ENCODE peak calls at places on chromosomes 4 and X, in nine cellular contexts. One of them, this sample, is unnamed.

GRCh38 chrX:17732138-17732783 is 5.0 kb upstream of the SCML1 start:
- DNase-seq in hippocampal formation: no peak
- DNase-seq in stimulated activated CD8-positive, alpha-beta memory T cell treated with anti-CD3 and anti-CD28 coated beads, Interleukin-7, amount 100 ng/mL, for 24 hours: no peak
- DNase-seq in caudate nucleus: no peak
- DNase-seq in HuH-7: no peak
- DNase-seq in T-cell: no peak
- DNase-seq in chondrocyte: no peak
- DNase-seq in skeletal muscle cell: no peak
- DNase-seq in T-helper 1 cell: no peak
- DNase-seq in this sample: peak; percentile 7

GRCh38 chr4:87250294-87250693 is 29.9 kb upstream of the KLHL8 start:
- DNase-seq in hippocampal formation: no peak
- DNase-seq in stimulated activated CD8-positive, alpha-beta memory T cell treated with anti-CD3 and anti-CD28 coated beads, Interleukin-7, amount 100 ng/mL, for 24 hours: no peak
- DNase-seq in caudate nucleus: no peak
- DNase-seq in HuH-7: no peak
- DNase-seq in T-cell: no peak
- DNase-seq in chondrocyte: no peak
- DNase-seq in skeletal muscle cell: no peak
- DNase-seq in T-helper 1 cell: no peak
- DNase-seq in this sample: no peak

GRCh38 chrX:128816919-128817318 is 706.4 kb downstream of the SMARCA1 start:
- DNase-seq in hippocampal formation: no peak
- DNase-seq in stimulated activated CD8-positive, alpha-beta memory T cell treated with anti-CD3 and anti-CD28 coated beads, Interleukin-7, amount 100 ng/mL, for 24 hours: no peak
- DNase-seq in caudate nucleus: no peak
- DNase-seq in HuH-7: peak; percentile 8
- DNase-seq in T-cell: no peak
- DNase-seq in chondrocyte: no peak
- DNase-seq in skeletal muscle cell: no peak
- DNase-seq in T-helper 1 cell: no peak
- DNase-seq in this sample: no peak

GRCh38 chr4:7398104-7398423 is 36.7 kb downstream of the PSAPL1 start:
- DNase-seq in hippocampal formation: no peak
- DNase-seq in stimulated activated CD8-positive, alpha-beta memory T cell treated with anti-CD3 and anti-CD28 coated beads, Interleukin-7, amount 100 ng/mL, for 24 hours: no peak
- DNase-seq in caudate nucleus: no peak
- DNase-seq in HuH-7: no peak
- DNase-seq in T-cell: no peak
- DNase-seq in chondrocyte: no peak
- DNase-seq in skeletal muscle cell: peak; percentile 55
- DNase-seq in T-helper 1 cell: no peak
- DNase-seq in this sample: peak; percentile 15

GRCh38 chrX:110568396-110568795 is 209.7 kb downstream of the RTL9 start:
- DNase-seq in hippocampal formation: no peak
- DNase-seq in stimulated activated CD8-positive, alpha-beta memory T cell treated with anti-CD3 and anti-CD28 coated beads, Interleukin-7, amount 100 ng/mL, for 24 hours: no peak
- DNase-seq in caudate nucleus: no peak
- DNase-seq in HuH-7: no peak
- DNase-seq in T-cell: no peak
- DNase-seq in chondrocyte: no peak
- DNase-seq in skeletal muscle cell: no peak
- DNase-seq in T-helper 1 cell: no peak
- DNase-seq in this sample: no peak

GRCh38 chr4:38869511-38869910 is 1.9 kb downstream of the FAM114A1 start:
- DNase-seq in hippocampal formation: no peak
- DNase-seq in stimulated activated CD8-positive, alpha-beta memory T cell treated with anti-CD3 and anti-CD28 coated beads, Interleukin-7, amount 100 ng/mL, for 24 hours: no peak
- DNase-seq in caudate nucleus: no peak
- DNase-seq in HuH-7: no peak
- DNase-seq in T-cell: no peak
- DNase-seq in chondrocyte: no peak
- DNase-seq in skeletal muscle cell: no peak
- DNase-seq in T-helper 1 cell: no peak
- DNase-seq in this sample: no peak

GRCh38 chr4:41887821-41888699 is 47.2 kb upstream of the TMEM33 start:
- DNase-seq in hippocampal formation: peak; percentile 20
- DNase-seq in stimulated activated CD8-positive, alpha-beta memory T cell treated with anti-CD3 and anti-CD28 coated beads, Interleukin-7, amount 100 ng/mL, for 24 hours: no peak
- DNase-seq in caudate nucleus: peak; percentile 10
- DNase-seq in HuH-7: no peak
- DNase-seq in T-cell: no peak
- DNase-seq in chondrocyte: no peak
- DNase-seq in skeletal muscle cell: peak; percentile 13
- DNase-seq in T-helper 1 cell: peak; percentile 33
- DNase-seq in this sample: peak; percentile 24

GRCh38 chr4:27947320-27947719 is 1086.7 kb downstream of the STIM2 start:
- DNase-seq in hippocampal formation: no peak
- DNase-seq in stimulated activated CD8-positive, alpha-beta memory T cell treated with anti-CD3 and anti-CD28 coated beads, Interleukin-7, amount 100 ng/mL, for 24 hours: no peak
- DNase-seq in caudate nucleus: no peak
- DNase-seq in HuH-7: no peak
- DNase-seq in T-cell: no peak
- DNase-seq in chondrocyte: no peak
- DNase-seq in skeletal muscle cell: no peak
- DNase-seq in T-helper 1 cell: no peak
- DNase-seq in this sample: no peak

GRCh38 chr4:185395255-185395955 is at the start of gene LRP2BP:
- DNase-seq in hippocampal formation: no peak
- DNase-seq in stimulated activated CD8-positive, alpha-beta memory T cell treated with anti-CD3 and anti-CD28 coated beads, Interleukin-7, amount 100 ng/mL, for 24 hours: no peak
- DNase-seq in caudate nucleus: no peak
- DNase-seq in HuH-7: no peak
- DNase-seq in T-cell: no peak
- DNase-seq in chondrocyte: no peak
- DNase-seq in skeletal muscle cell: no peak
- DNase-seq in T-helper 1 cell: no peak
- DNase-seq in this sample: no peak

GRCh38 chr4:23728393-23728792 is 161.5 kb downstream of the PPARGC1A start:
- DNase-seq in hippocampal formation: no peak
- DNase-seq in stimulated activated CD8-positive, alpha-beta memory T cell treated with anti-CD3 and anti-CD28 coated beads, Interleukin-7, amount 100 ng/mL, for 24 hours: no peak
- DNase-seq in caudate nucleus: no peak
- DNase-seq in HuH-7: no peak
- DNase-seq in T-cell: no peak
- DNase-seq in chondrocyte: no peak
- DNase-seq in skeletal muscle cell: peak; percentile 56
- DNase-seq in T-helper 1 cell: no peak
- DNase-seq in this sample: peak; percentile 68

This sample was measured in AG04450.